ENCODE peak calls at places on chromosomes 5 and 9, in seven cellular contexts. B is mesothelial cell of epicardium, X is fibroblast of lung, N is tibial artery, L is stomach, S is A549, W is hepatocyte. R is an unnamed sample.

GRCh38 chr5:132253008-132253441 is 4.5 kb upstream of the PDLIM4 start:
- DNase-seq in B (no peak), X (no peak), N (no peak), L (no peak), S (no peak), W (peak), R (no peak)

GRCh38 chr5:132369471-132370240 is at the start of gene SLC22A5:
- DNase-seq in B (peak), X (peak), N (peak), L (peak), S (peak), W (peak), R (peak)

GRCh38 chr5:73945505-73945904 is 319.5 kb downstream of the ARHGEF28 start:
- DNase-seq in B (no peak), X (no peak), N (no peak), L (no peak), S (no peak), W (no peak), R (no peak)

GRCh38 chr5:33032161-33033085 is 321.3 kb downstream of the NPR3 start:
- DNase-seq in B (no peak), X (peak), N (no peak), L (no peak), S (no peak), W (peak), R (no peak)

GRCh38 chr9:134490446-134490845 is 151.2 kb upstream of the COL5A1 start:
- DNase-seq in B (no peak), X (no peak), N (peak), L (no peak), S (no peak), W (no peak), R (peak)

GRCh38 chr5:174827521-174827920 is 103.1 kb downstream of the MSX2 start:
- DNase-seq in B (no peak), X (peak), N (no peak), L (no peak), S (no peak), W (no peak), R (no peak)

GRCh38 chr9:127369428-127369827 is 27.5 kb upstream of the SLC2A8 start:
- DNase-seq in B (no peak), X (no peak), N (no peak), L (no peak), S (no peak), W (no peak), R (no peak)

GRCh38 chr9:111955048-111955447 is 58.4 kb downstream of the UGCG start:
- DNase-seq in B (no peak), X (no peak), N (no peak), L (no peak), S (no peak), W (no peak), R (no peak)

GRCh38 chr5:138636401-138636944 is 61.3 kb upstream of the HSPA9 start:
- DNase-seq in B (no peak), X (no peak), N (no peak), L (no peak), S (no peak), W (no peak), R (no peak)

GRCh38 chr9:89911721-89912604 is 307.2 kb downstream of the GADD45G start:
- DNase-seq in B (no peak), X (peak), N (no peak), L (no peak), S (no peak), W (no peak), R (no peak)

GRCh38 chr9:122392284-122392683 is 21.5 kb downstream of the PTGS1 start:
- DNase-seq in B (no peak), X (no peak), N (no peak), L (no peak), S (no peak), W (no peak), R (no peak)

GRCh38 chr5:169914766-169915165 is 65.5 kb downstream of the INSYN2B start:
- DNase-seq in B (no peak), X (peak), N (no peak), L (no peak), S (no peak), W (peak), R (no peak)

GRCh38 chr9:110900917-110901316 is 137.4 kb downstream of the LPAR1 start:
- DNase-seq in B (no peak), X (peak), N (no peak), L (no peak), S (no peak), W (no peak), R (no peak)

GRCh38 chr9:93897075-93897970 is 57.8 kb downstream of the BARX1 start:
- DNase-seq in B (no peak), X (no peak), N (peak), L (peak), S (no peak), W (no peak), R (no peak)

GRCh38 chr5:16866220-16866619 is 69.9 kb downstream of the MYO10 start:
- DNase-seq in B (no peak), X (no peak), N (no peak), L (no peak), S (no peak), W (no peak), R (no peak)

GRCh38 chr9:132583584-132584304 is 1.3 kb downstream of the BARHL1 start:
- DNase-seq in B (no peak), X (no peak), N (no peak), L (no peak), S (no peak), W (no peak), R (no peak)

GRCh38 chr5:42516282-42517042 is 93.2 kb downstream of the GHR start:
- DNase-seq in B (no peak), X (no peak), N (no peak), L (no peak), S (no peak), W (no peak), R (no peak)

GRCh38 chr5:150075806-150076205 is 10.5 kb downstream of the CSF1R start:
- DNase-seq in B (no peak), X (no peak), N (no peak), L (peak), S (no peak), W (no peak), R (no peak)

GRCh38 chr5:150075233-150075632 is 11.1 kb downstream of the CSF1R start:
- DNase-seq in B (no peak), X (no peak), N (no peak), L (peak), S (no peak), W (no peak), R (no peak)

GRCh38 chr5:150070821-150071220 is 15.5 kb downstream of the CSF1R start:
- DNase-seq in B (no peak), X (no peak), N (no peak), L (no peak), S (no peak), W (no peak), R (no peak)

GRCh38 chr5:150073086-150073625 is 13.2 kb downstream of the CSF1R start:
- DNase-seq in B (no peak), X (no peak), N (no peak), L (peak), S (no peak), W (no peak), R (no peak)

GRCh38 chr5:150073677-150074076 is 12.7 kb downstream of the CSF1R start:
- DNase-seq in B (no peak), X (no peak), N (no peak), L (no peak), S (no peak), W (no peak), R (no peak)
- TF ChIP-seq CTCF in B (no peak), X (no peak), N (no peak), L (no peak), S (no peak), W (no peak), R (no peak)

GRCh38 chr9:129567329-129567728 is 53.6 kb downstream of the C9orf50 start:
- DNase-seq in B (no peak), X (no peak), N (no peak), L (no peak), S (no peak), W (no peak), R (no peak)
- TF ChIP-seq CTCF in B (no peak), X (no peak), N (no peak), L (no peak), S (no peak), W (no peak), R (no peak)

DNA sequence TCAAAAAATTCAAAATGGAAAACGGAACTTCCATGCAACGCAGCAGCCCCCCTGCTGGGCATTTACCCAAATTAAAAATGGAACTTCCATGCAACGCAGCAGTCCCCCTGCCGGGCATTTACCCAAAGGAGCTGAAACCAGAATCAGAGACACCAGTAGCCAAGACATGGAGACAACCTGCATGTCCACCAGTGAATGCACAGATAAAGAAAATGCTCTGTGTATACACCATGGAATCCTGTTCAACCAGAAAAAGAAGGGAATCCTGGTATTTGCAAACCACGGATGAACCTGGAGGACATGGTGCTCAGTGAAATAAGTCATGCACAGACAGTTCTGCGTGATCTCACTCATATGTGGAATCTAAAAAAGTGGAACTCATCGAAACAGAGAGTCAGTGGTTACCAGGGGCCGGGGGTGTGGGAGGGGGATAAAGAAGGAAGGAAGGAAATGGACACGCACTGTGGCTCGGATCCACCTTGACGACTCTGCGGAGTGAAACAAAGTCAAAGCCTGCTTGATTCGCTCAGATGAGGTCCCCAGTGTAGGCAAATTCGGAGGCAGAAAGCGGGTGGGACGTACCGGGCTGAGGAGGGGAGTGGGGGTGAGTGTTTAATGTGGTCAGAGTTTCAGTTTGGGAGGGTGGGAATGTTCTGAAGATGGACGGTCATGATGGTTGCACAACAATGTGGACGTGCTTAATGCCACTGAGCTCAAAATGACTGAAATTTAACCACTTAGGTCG is 40.2 kb upstream of the EXOC3 start:
- DNase-seq in B (no peak), X (peak), N (peak), L (no peak), S (no peak), W (no peak), R (no peak)
- TF ChIP-seq CTCF in B (no peak), X (no peak), N (no peak), L (no peak), S (no peak), W (no peak), R (no peak)

GRCh38 chr9:99358668-99359067 is 136.6 kb downstream of the SEC61B start:
- DNase-seq in B (no peak), X (no peak), N (no peak), L (no peak), S (no peak), W (no peak), R (no peak)

GRCh38 chr9:99359336-99359735 is 137.3 kb downstream of the SEC61B start:
- DNase-seq in B (no peak), X (no peak), N (no peak), L (no peak), S (no peak), W (no peak), R (no peak)

GRCh38 chr9:99361827-99362226 is 139.7 kb downstream of the SEC61B start:
- DNase-seq in B (no peak), X (no peak), N (no peak), L (no peak), S (no peak), W (no peak), R (no peak)

GRCh38 chr9:99362317-99362716 is 140.2 kb downstream of the SEC61B start:
- DNase-seq in B (no peak), X (no peak), N (no peak), L (no peak), S (no peak), W (no peak), R (no peak)

GRCh38 chr9:99360026-99360425 is 137.9 kb downstream of the SEC61B start:
- DNase-seq in B (no peak), X (no peak), N (no peak), L (no peak), S (no peak), W (no peak), R (no peak)
- TF ChIP-seq CTCF in B (no peak), X (no peak), N (no peak), L (no peak), S (no peak), W (no peak), R (no peak)

GRCh38 chr5:11056560-11056959 is 295.5 kb upstream of the DAP start:
- DNase-seq in B (no peak), X (no peak), N (no peak), L (no peak), S (no peak), W (no peak), R (no peak)
- TF ChIP-seq CTCF in B (no peak), X (no peak), N (no peak), L (no peak), S (no peak), W (no peak), R (no peak)

DNA sequence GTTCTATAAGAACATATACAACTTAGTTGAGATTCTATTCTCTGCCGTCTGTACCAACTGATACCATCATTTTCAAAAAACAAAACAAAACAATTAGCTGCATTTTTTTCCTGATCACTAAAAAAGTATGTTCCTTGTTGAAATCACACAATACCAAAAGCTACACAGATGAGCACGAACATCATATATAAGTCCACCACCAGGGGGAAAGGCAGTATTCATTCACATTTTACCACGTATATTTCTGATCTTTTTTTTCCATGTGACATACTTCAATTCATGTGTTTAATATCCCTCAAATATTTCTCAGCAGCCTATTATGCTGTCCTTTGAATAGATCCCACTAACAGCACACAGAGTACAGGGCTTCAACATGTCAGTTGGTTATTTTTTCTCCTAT is 40.6 kb downstream of the IRX2 start:
- DNase-seq in B (no peak), X (no peak), N (no peak), L (no peak), S (peak), W (no peak), R (no peak)
- TF ChIP-seq CTCF in B (peak), X (no peak), N (no peak), L (no peak), S (no peak), W (peak), R (no peak)